ENCODE peak calls at places on chromosomes 16 and 17, in seven cellular contexts. Y is fibroblast of lung, K is HFFc6, W is AG04450, C is fibroblast of pulmonary artery, B is GM12865, U is brain microvascular endothelial cell. M is an unnamed sample.

GRCh38 chr17:43368740-43369506 is 29.9 kb upstream of the ARL4D start:
- DNase-seq in Y (peak), K (peak), W (no peak), C (peak), B (peak), U (peak), M (peak)

GRCh38 chr16:4026854-4027253 is 89.4 kb downstream of the ADCY9 start:
- DNase-seq in Y (no peak), K (no peak), W (no peak), C (no peak), B (no peak), U (no peak), M (no peak)

GRCh38 chr17:20988896-20989295 is 53.9 kb downstream of the USP22 start:
- DNase-seq in Y (no peak), K (no peak), W (no peak), C (no peak), B (no peak), U (no peak), M (no peak)

GRCh38 chr16:87140211-87141200 is 176.7 kb downstream of the C16orf95 start:
- DNase-seq in Y (no peak), K (no peak), W (no peak), C (no peak), B (no peak), U (no peak), M (no peak)

GRCh38 chr16:87101903-87102302 is 215.3 kb downstream of the C16orf95 start:
- DNase-seq in Y (peak), K (no peak), W (no peak), C (peak), B (no peak), U (peak), M (peak)

GRCh38 chr16:30110661-30111060 is 2.7 kb downstream of the GDPD3 start:
- DNase-seq in Y (peak), K (no peak), W (no peak), C (no peak), B (no peak), U (no peak), M (no peak)

GRCh38 chr17:7015587-7016020 is 3.2 kb downstream of the RNASEK start:
- DNase-seq in Y (no peak), K (no peak), W (no peak), C (no peak), B (no peak), U (no peak), M (no peak)

GRCh38 chr16:24255446-24256352 is at the start of gene CACNG3:
- DNase-seq in Y (peak), K (no peak), W (no peak), C (peak), B (peak), U (peak), M (peak)

GRCh38 chr17:72661093-72661944 is 431.2 kb downstream of the SLC39A11 start:
- DNase-seq in Y (peak), K (no peak), W (no peak), C (no peak), B (no peak), U (no peak), M (peak)

GRCh38 chr16:89001117-89002027 is 24.4 kb upstream of the CBFA2T3 start:
- DNase-seq in Y (no peak), K (no peak), W (no peak), C (no peak), B (no peak), U (no peak), M (no peak)

GRCh38 chr17:17812211-17813054 is 24.4 kb downstream of the SREBF1 start:
- DNase-seq in Y (peak), K (peak), W (no peak), C (peak), B (peak), U (no peak), M (peak)

GRCh38 chr16:66976746-66977145 is 11.6 kb upstream of the CES4A start:
- DNase-seq in Y (no peak), K (no peak), W (no peak), C (no peak), B (no peak), U (no peak), M (no peak)

GRCh38 chr17:78105551-78105950 is 23.0 kb downstream of the TMC6 start:
- DNase-seq in Y (no peak), K (no peak), W (no peak), C (no peak), B (no peak), U (no peak), M (no peak)

GRCh38 chr16:3881499-3881995 is 1.0 kb upstream of the CREBBP start:
- DNase-seq in Y (no peak), K (no peak), W (no peak), C (no peak), B (no peak), U (no peak), M (no peak)

GRCh38 chr17:17824780-17825614 is 11.8 kb downstream of the SREBF1 start:
- DNase-seq in Y (no peak), K (no peak), W (no peak), C (no peak), B (no peak), U (no peak), M (no peak)

GRCh38 chr17:48478224-48479013 is 48.4 kb upstream of the SKAP1 start:
- DNase-seq in Y (no peak), K (no peak), W (no peak), C (peak), B (peak), U (no peak), M (no peak)

GRCh38 chr16:72818286-72818845 is 229.6 kb downstream of the ZFHX3 start:
- DNase-seq in Y (peak), K (no peak), W (no peak), C (no peak), B (no peak), U (no peak), M (no peak)

GRCh38 chr16:56589141-56590039 is at the start of gene MT3:
- DNase-seq in Y (peak), K (no peak), W (no peak), C (no peak), B (no peak), U (no peak), M (no peak)

GRCh38 chr17:45787044-45787443 is 2.9 kb downstream of the CRHR1 start:
- DNase-seq in Y (no peak), K (no peak), W (no peak), C (no peak), B (no peak), U (no peak), M (no peak)

GRCh38 chr17:21072623-21073278 is 29.9 kb upstream of the USP22 start:
- DNase-seq in Y (no peak), K (no peak), W (no peak), C (no peak), B (no peak), U (no peak), M (no peak)

GRCh38 chr16:13402601-13403000 is 501.2 kb downstream of the SHISA9 start:
- DNase-seq in Y (peak), K (no peak), W (no peak), C (no peak), B (no peak), U (no peak), M (peak)

GRCh38 chr17:43784068-43784467 is 3.8 kb downstream of the CFAP97D1 start:
- DNase-seq in Y (peak), K (peak), W (no peak), C (peak), B (no peak), U (peak), M (no peak)

GRCh38 chr16:49866533-49867155 is 10.7 kb upstream of the ZNF423 start:
- DNase-seq in Y (no peak), K (no peak), W (no peak), C (no peak), B (no peak), U (no peak), M (no peak)

GRCh38 chr17:8470447-8471047 is 34.9 kb downstream of the NDEL1 start:
- DNase-seq in Y (peak), K (no peak), W (no peak), C (peak), B (no peak), U (no peak), M (no peak)

GRCh38 chr16:69123894-69124293 is 8.5 kb downstream of the CHTF8 start:
- DNase-seq in Y (peak), K (peak), W (peak), C (peak), B (peak), U (peak), M (peak)

GRCh38 chr17:80843741-80844156 is 147.9 kb upstream of the CHMP6 start:
- DNase-seq in Y (no peak), K (no peak), W (no peak), C (no peak), B (no peak), U (no peak), M (no peak)

GRCh38 chr17:19386276-19386863 is 620 bp downstream of the MFAP4 start:
- DNase-seq in Y (peak), K (peak), W (peak), C (peak), B (no peak), U (peak), M (peak)

GRCh38 chr16:3149193-3149530 is 14.3 kb downstream of the ZNF213 start:
- DNase-seq in Y (no peak), K (no peak), W (no peak), C (no peak), B (no peak), U (no peak), M (no peak)

GRCh38 chr17:68775338-68775737 is 174.2 kb upstream of the FAM20A start:
- DNase-seq in Y (no peak), K (peak), W (no peak), C (peak), B (no peak), U (no peak), M (no peak)

GRCh38 chr17:57954421-57955182 is 610 bp downstream of the CUEDC1 start:
- DNase-seq in Y (peak), K (peak), W (no peak), C (peak), B (no peak), U (no peak), M (peak)

GRCh38 chr16:78893340-78893739 is 707.2 kb downstream of the MAF start:
- DNase-seq in Y (no peak), K (no peak), W (no peak), C (no peak), B (no peak), U (no peak), M (no peak)

GRCh38 chr16:50696575-50697420 is 3.4 kb downstream of the NOD2 start:
- DNase-seq in Y (peak), K (peak), W (no peak), C (peak), B (peak), U (peak), M (peak)

GRCh38 chr16:1846416-1846815 is 19.4 kb downstream of the FAHD1 start:
- DNase-seq in Y (no peak), K (no peak), W (no peak), C (no peak), B (no peak), U (no peak), M (no peak)

GRCh38 chr17:35537569-35538209 is at the start of gene SLFN12L:
- DNase-seq in Y (no peak), K (no peak), W (no peak), C (no peak), B (peak), U (no peak), M (no peak)

GRCh38 chr17:28404812-28405570 is 1.0 kb downstream of the SLC46A1 start:
- DNase-seq in Y (no peak), K (no peak), W (no peak), C (no peak), B (no peak), U (no peak), M (no peak)

GRCh38 chr16:11201498-11202259 is 54.3 kb downstream of the SOCS1 start:
- DNase-seq in Y (peak), K (peak), W (peak), C (peak), B (peak), U (peak), M (peak)

GRCh38 chr16:13453938-13454553 is 465.9 kb upstream of the ERCC4 start:
- DNase-seq in Y (peak), K (peak), W (no peak), C (no peak), B (peak), U (no peak), M (peak)

GRCh38 chr16:58375386-58375785 is 16.9 kb upstream of the GINS3 start:
- DNase-seq in Y (no peak), K (no peak), W (no peak), C (no peak), B (no peak), U (no peak), M (no peak)

GRCh38 chr16:22977294-22977697 is 163.3 kb downstream of the HS3ST2 start:
- DNase-seq in Y (no peak), K (peak), W (no peak), C (no peak), B (peak), U (no peak), M (peak)

DNA sequence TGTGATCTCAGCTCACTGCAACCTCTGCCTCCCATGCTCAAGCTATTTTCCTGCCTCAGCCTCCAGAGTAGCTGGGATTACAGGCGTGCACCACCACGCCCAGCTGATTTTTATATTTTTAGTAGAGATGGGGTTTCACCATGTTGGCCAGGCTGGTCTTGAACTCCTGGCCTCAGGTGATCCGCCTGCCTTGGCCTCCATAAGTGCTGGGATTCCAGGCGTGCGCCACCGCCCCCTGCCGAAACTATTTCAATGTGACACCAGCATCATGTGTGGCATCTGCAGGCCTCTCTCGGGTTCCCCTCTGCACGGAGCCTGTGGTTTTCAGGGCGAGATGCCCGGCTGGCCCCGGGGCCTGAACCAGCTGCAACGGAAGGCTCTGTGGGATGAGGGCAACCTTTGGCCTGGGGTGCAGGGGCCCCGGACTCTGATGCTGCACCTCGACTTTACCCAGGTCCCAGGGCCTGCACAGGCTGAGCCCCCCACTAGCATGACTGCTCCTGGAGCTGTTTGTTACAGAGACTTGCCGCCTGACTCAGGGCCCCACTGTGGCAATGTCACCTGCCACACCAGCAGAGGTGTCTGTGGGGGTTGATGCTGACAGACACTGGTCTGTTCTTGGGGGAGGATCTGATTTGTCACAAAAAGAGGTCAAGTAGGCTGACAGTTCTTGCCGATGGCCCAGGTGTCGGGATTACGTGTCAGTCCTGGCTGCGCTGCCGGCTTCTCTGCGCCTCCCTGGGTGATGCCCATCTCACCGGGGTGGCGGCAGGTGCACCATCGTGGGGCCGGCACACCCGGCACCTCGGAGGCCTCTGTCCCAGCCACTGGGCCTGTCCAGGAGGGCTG is 8.6 kb upstream of the TEX19 start:
- DNase-seq in Y (no peak), K (peak), W (no peak), C (no peak), B (peak), U (no peak), M (peak)
- TF ChIP-seq CTCF in Y (no peak), K (peak), W (no peak), C (no peak), B (peak), U (no peak), M (no peak)

GRCh38 chr17:59607817-59608403 is 11.8 kb upstream of the CLTC start:
- DNase-seq in Y (no peak), K (no peak), W (no peak), C (no peak), B (peak), U (no peak), M (peak)
- TF ChIP-seq CTCF in Y (peak), K (peak), W (no peak), C (peak), B (peak), U (peak), M (peak)

DNA sequence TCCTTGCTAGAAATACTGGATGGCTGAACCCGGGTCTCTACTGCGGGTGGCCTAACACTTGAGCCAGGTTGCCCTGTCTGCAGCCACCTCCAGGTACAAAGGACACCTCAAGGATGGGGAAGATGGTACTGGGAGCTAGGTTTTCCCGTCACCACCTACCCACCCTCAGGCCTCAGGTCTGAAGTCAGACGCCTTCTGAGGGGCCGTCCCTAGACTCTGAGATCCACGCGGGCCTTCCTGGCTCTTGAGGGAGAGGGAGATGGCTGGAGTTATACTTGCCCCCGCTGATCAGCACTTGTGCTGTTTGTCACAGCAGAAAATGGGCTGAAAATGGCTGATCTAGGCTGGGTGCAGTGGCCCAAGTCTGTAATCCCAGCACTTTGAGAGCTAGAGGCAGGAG is 10.6 kb downstream of the TRPV3 start:
- DNase-seq in Y (no peak), K (no peak), W (no peak), C (no peak), B (no peak), U (no peak), M (no peak)
- TF ChIP-seq CTCF in Y (no peak), K (no peak), W (no peak), C (no peak), B (no peak), U (no peak), M (no peak)

DNA sequence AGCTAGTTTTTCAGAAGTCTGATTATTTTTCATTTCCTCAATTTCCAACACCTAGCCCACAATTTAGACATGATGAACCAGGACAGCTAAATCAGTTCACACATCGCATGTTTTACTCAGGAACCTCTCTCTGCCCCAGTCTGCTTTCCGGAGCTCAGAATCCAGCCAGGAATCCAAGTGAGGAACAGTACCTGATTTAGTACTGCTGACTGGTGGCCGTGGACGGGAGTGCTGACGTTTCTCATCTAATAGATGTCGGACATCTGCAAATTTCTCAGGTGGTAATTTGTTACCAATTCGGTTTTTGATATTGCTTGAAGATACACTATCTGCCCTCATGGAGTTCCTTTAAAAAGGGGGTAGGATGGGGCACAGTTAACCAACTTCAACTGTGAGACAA is 14.9 kb upstream of the ITGAE start:
- DNase-seq in Y (no peak), K (no peak), W (no peak), C (no peak), B (no peak), U (no peak), M (no peak)
- TF ChIP-seq CTCF in Y (no peak), K (peak), W (peak), C (no peak), B (no peak), U (peak), M (no peak)

DNA sequence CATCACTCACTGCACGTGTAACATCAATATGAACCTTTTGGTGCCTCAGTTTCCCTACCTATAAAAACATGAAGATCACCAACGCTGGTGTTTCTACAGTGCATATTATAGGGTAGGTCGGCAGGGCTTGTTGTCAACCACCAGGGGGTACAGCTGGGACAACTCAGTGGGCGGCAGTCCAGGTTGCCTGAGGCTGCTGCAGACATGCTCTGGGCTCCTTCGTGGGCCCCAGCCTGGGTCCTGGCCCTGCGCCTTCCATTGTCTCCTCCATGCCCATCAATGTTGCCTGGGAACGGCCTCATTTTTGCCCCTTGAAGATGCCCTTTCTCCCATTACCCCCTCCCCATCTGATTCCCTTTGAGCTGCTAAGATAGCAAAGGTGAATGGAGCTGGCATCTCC is 89.8 kb downstream of the GSG1L start:
- DNase-seq in Y (no peak), K (no peak), W (no peak), C (no peak), B (peak), U (no peak), M (no peak)
- TF ChIP-seq CTCF in Y (no peak), K (peak), W (no peak), C (no peak), B (peak), U (no peak), M (no peak)

M was measured in MCF 10A.